ENCODE peak calls at places on chromosomes 4 and X, in four cellular contexts. One of them, this sample, is unnamed.

GRCh38 chrX:42832764-42833549 is 55.0 kb upstream of the PPP1R2C start:
- DNase-seq in frontal cortex: no peak
- DNase-seq in B cell: no peak
- DNase-seq in lower lobe of right lung: no peak
- DNase-seq in this sample: no peak

GRCh38 chr4:10017037-10017893 is 4.0 kb downstream of the SLC2A9 start:
- DNase-seq in lower lobe of right lung: no peak
- DNase-seq in frontal cortex: no peak
- DNase-seq in B cell: no peak
- DNase-seq in this sample: no peak

GRCh38 chrX:154696328-154697045 is 43.1 kb upstream of the CTAG2 start:
- DNase-seq in lower lobe of right lung: no peak
- DNase-seq in B cell: no peak
- DNase-seq in frontal cortex: no peak
- DNase-seq in this sample: no peak

GRCh38 chrX:131816551-131817136 is 206.5 kb upstream of the STK26 start:
- DNase-seq in frontal cortex: no peak
- DNase-seq in B cell: peak
- DNase-seq in lower lobe of right lung: no peak
- DNase-seq in this sample: no peak

GRCh38 chr4:55318135-55318534 is 27.9 kb upstream of the SRD5A3 start:
- DNase-seq in lower lobe of right lung: no peak
- DNase-seq in B cell: no peak
- DNase-seq in frontal cortex: no peak
- DNase-seq in this sample: no peak

GRCh38 chr4:182192511-182193181 is 50.6 kb upstream of the TENM3 start:
- DNase-seq in frontal cortex: no peak
- DNase-seq in B cell: no peak
- DNase-seq in lower lobe of right lung: no peak
- DNase-seq in this sample: no peak

GRCh38 chr4:145545538-145546224 is 64.0 kb downstream of the SMAD1 start:
- DNase-seq in lower lobe of right lung: no peak
- DNase-seq in B cell: no peak
- DNase-seq in frontal cortex: no peak
- DNase-seq in this sample: no peak

GRCh38 chr4:128600996-128601857 is 208.3 kb upstream of the JADE1 start:
- DNase-seq in frontal cortex: no peak
- DNase-seq in B cell: no peak
- DNase-seq in lower lobe of right lung: peak
- DNase-seq in this sample: no peak

GRCh38 chr4:19532120-19532848 is 719.4 kb upstream of the SLIT2 start:
- DNase-seq in B cell: no peak
- DNase-seq in frontal cortex: no peak
- DNase-seq in lower lobe of right lung: no peak
- DNase-seq in this sample: no peak

GRCh38 chr4:2789801-2790582 is 2.9 kb upstream of the SH3BP2 start:
- DNase-seq in frontal cortex: no peak
- DNase-seq in B cell: no peak
- DNase-seq in lower lobe of right lung: peak
- DNase-seq in this sample: peak

GRCh38 chr4:89509708-89510269 is 202.2 kb upstream of the GPRIN3 start:
- DNase-seq in B cell: no peak
- DNase-seq in frontal cortex: no peak
- DNase-seq in lower lobe of right lung: no peak
- DNase-seq in this sample: no peak

GRCh38 chr4:41359069-41359769 is 102.5 kb downstream of the UCHL1 start:
- DNase-seq in frontal cortex: no peak
- DNase-seq in B cell: no peak
- DNase-seq in lower lobe of right lung: peak
- DNase-seq in this sample: peak

GRCh38 chrX:6505960-6506359 is 29.0 kb downstream of the VCX3A start:
- DNase-seq in B cell: no peak
- DNase-seq in lower lobe of right lung: no peak
- DNase-seq in frontal cortex: no peak
- DNase-seq in this sample: no peak

GRCh38 chr4:856468-856901 is 30.6 kb upstream of the CPLX1 start:
- DNase-seq in frontal cortex: no peak
- DNase-seq in B cell: no peak
- DNase-seq in lower lobe of right lung: peak
- DNase-seq in this sample: no peak

GRCh38 chrX:40006025-40007017 is 91.4 kb downstream of the BCOR start:
- DNase-seq in lower lobe of right lung: peak
- DNase-seq in B cell: peak
- DNase-seq in frontal cortex: peak
- DNase-seq in this sample: peak

GRCh38 chr4:156558365-156559025 is 413.1 kb downstream of the PDGFC start:
- DNase-seq in lower lobe of right lung: no peak
- DNase-seq in B cell: no peak
- DNase-seq in frontal cortex: no peak
- DNase-seq in this sample: no peak

GRCh38 chr4:100008048-100008447 is 58.0 kb upstream of the H2AZ1 start:
- DNase-seq in B cell: no peak
- DNase-seq in lower lobe of right lung: no peak
- DNase-seq in frontal cortex: no peak
- DNase-seq in this sample: no peak

GRCh38 chr4:17320046-17320445 is 191.8 kb downstream of the QDPR start:
- DNase-seq in lower lobe of right lung: no peak
- DNase-seq in frontal cortex: no peak
- DNase-seq in B cell: no peak
- DNase-seq in this sample: no peak

GRCh38 chr4:111330786-111331185 is 707.9 kb upstream of the PITX2 start:
- DNase-seq in B cell: no peak
- DNase-seq in lower lobe of right lung: no peak
- DNase-seq in frontal cortex: no peak
- DNase-seq in this sample: no peak

GRCh38 chrX:100928660-100929613 is at the start of gene XKRX:
- DNase-seq in B cell: peak
- DNase-seq in lower lobe of right lung: peak
- DNase-seq in frontal cortex: no peak
- DNase-seq in this sample: peak

GRCh38 chr4:184363258-184363657 is 111.1 kb downstream of the IRF2 start:
- DNase-seq in lower lobe of right lung: no peak
- DNase-seq in frontal cortex: no peak
- DNase-seq in B cell: no peak
- DNase-seq in this sample: no peak

GRCh38 chrX:21744721-21745120 is 13.2 kb downstream of the SMPX start:
- DNase-seq in frontal cortex: no peak
- DNase-seq in lower lobe of right lung: no peak
- DNase-seq in B cell: no peak
- DNase-seq in this sample: no peak

GRCh38 chr4:38160487-38161207 is 200.4 kb downstream of the PTTG2 start:
- DNase-seq in lower lobe of right lung: no peak
- DNase-seq in frontal cortex: no peak
- DNase-seq in B cell: peak
- DNase-seq in this sample: no peak

GRCh38 chr4:52001616-52002015 is 18.5 kb downstream of the LRRC66 start:
- DNase-seq in lower lobe of right lung: no peak
- DNase-seq in frontal cortex: no peak
- DNase-seq in B cell: no peak
- DNase-seq in this sample: no peak

GRCh38 chrX:110944323-110944761 is 148.7 kb upstream of the CHRDL1 start:
- DNase-seq in frontal cortex: no peak
- DNase-seq in B cell: no peak
- DNase-seq in lower lobe of right lung: no peak
- DNase-seq in this sample: peak

GRCh38 chr4:120000591-120001296 is 65.9 kb downstream of the MAD2L1 start:
- DNase-seq in B cell: no peak
- DNase-seq in lower lobe of right lung: no peak
- DNase-seq in frontal cortex: no peak
- DNase-seq in this sample: no peak